ENCODE peak calls at places on chromosomes 13 and 19, in six cellular contexts. K is stimulated activated CD8-positive, alpha-beta memory T cell treated with anti-CD3 and anti-CD28 coated beads, Interleukin-12 subunit alpha, Interleukin-12 subunit beta, amount 100 ng/mL, for 4 hours; Z is NCI-H1105 treated with DMSO at 0.1 percent for 48 hours; F is amygdala; J is activated T-cell treated with anti-CD3 and anti-CD28 coated beads for 1 hour; M is CD8-positive, alpha-beta T cell. H is an unnamed sample.

GRCh38 chr13:31824705-31825512 is 85.6 kb downstream of the RXFP2 start:
- DNase-seq in K (no peak), Z (no peak), F (no peak), J (no peak), M (no peak), H (no peak)

GRCh38 chr19:37342753-37343152 is 28.1 kb upstream of the ZNF527 start:
- DNase-seq in K (no peak), Z (no peak), F (no peak), J (no peak), M (no peak), H (no peak)

GRCh38 chr19:39996218-39996810 is 546 bp upstream of the ZNF546 start:
- DNase-seq in K (no peak), Z (peak; percentile 15), F (no peak), J (no peak), M (no peak), H (peak; percentile 25)

GRCh38 chr13:111541345-111541744 is 220.9 kb downstream of the TEX29 start:
- DNase-seq in K (no peak), Z (no peak), F (no peak), J (no peak), M (no peak), H (no peak)

GRCh38 chr13:67229438-67230242 is 496 bp downstream of the PCDH9 start:
- DNase-seq in K (no peak), Z (peak; percentile 23), F (no peak), J (no peak), M (no peak), H (no peak)

GRCh38 chr13:27830010-27830409 is 37.7 kb downstream of the GSX1 start:
- DNase-seq in K (peak; percentile 30), Z (peak; percentile 7), F (no peak), J (peak; percentile 53), M (peak; percentile 19), H (no peak)

GRCh38 chr19:33470040-33470330 is 51.6 kb downstream of the PEPD start:
- DNase-seq in K (no peak), Z (no peak), F (no peak), J (no peak), M (no peak), H (no peak)

GRCh38 chr13:31043891-31044657 is 111.6 kb downstream of the TEX26 start:
- DNase-seq in K (peak; percentile 57), Z (peak; percentile 66), F (peak; percentile 5), J (peak; percentile 69), M (peak; percentile 59), H (peak; percentile 28)

GRCh38 chr19:2544576-2545415 is 68.9 kb downstream of the GADD45B start:
- DNase-seq in K (no peak), Z (no peak), F (no peak), J (no peak), M (no peak), H (no peak)

GRCh38 chr19:27764186-27764804 is 1448.7 kb downstream of the UQCRFS1 start:
- DNase-seq in K (no peak), Z (no peak), F (no peak), J (no peak), M (no peak), H (no peak)

GRCh38 chr19:10290876-10291553 is 1.3 kb downstream of the ICAM5 start:
- DNase-seq in K (no peak), Z (peak; percentile 34), F (no peak), J (no peak), M (no peak), H (peak; percentile 35)

H was measured in NCI-H2171.